ENCODE peak calls at places on chromosomes 4 and X, in ten cellular contexts. S is uterus, W is ovary, U is H54, A is NB4, Z is lower leg skin, O is sigmoid colon, J is HCT116, E is GM12892, Q is suprapubic skin. H is an unnamed sample.
A peak's percentile ranks its signal among the peaks of the same experiment; 100 is the strongest.

GRCh38 chr4:23822181-23822580 is 67.7 kb downstream of the PPARGC1A start:
- DNase-seq in S (no peak), U (no peak), Z (no peak), J (no peak), Q (no peak), W (no peak), A (no peak), O (no peak), E (no peak), H (no peak)

GRCh38 chr4:53194727-53195126 is 171.1 kb downstream of the SCFD2 start:
- DNase-seq in W (no peak), S (no peak), O (no peak), J (no peak), U (no peak), A (no peak), Q (no peak), E (no peak), Z (no peak), H (no peak)

GRCh38 chr4:111228396-111228795 is 605.5 kb upstream of the PITX2 start:
- DNase-seq in Z (no peak), J (no peak), A (no peak), S (no peak), O (no peak), E (no peak), W (no peak), U (no peak), Q (no peak), H (no peak)

GRCh38 chrX:123959281-123960063 is 2.0 kb upstream of the STAG2 start:
- DNase-seq in J (no peak), W (peak; percentile 74), A (peak; percentile 54), O (peak; percentile 81), Z (peak; percentile 91), U (peak; percentile 9), Q (peak; percentile 78), E (peak; percentile 15), S (peak; percentile 58), H (peak; percentile 38)

GRCh38 chr4:177938226-177938625 is 496.0 kb upstream of the AGA start:
- DNase-seq in Q (no peak), W (no peak), Z (no peak), E (no peak), U (no peak), O (no peak), A (no peak), J (no peak), S (no peak), H (no peak)

GRCh38 chrX:56994375-56995270 is 718 bp downstream of the SPIN3 start:
- DNase-seq in A (no peak), Q (no peak), U (no peak), S (peak; percentile 15), O (no peak), E (no peak), Z (no peak), J (no peak), W (peak; percentile 24), H (no peak)

GRCh38 chr4:157459789-157460188 is 239.3 kb downstream of the GRIA2 start:
- DNase-seq in W (no peak), A (no peak), J (no peak), E (no peak), Q (no peak), O (no peak), S (no peak), Z (no peak), U (no peak), H (no peak)

GRCh38 chr4:73676881-73677323 is 56.7 kb upstream of the RASSF6 start:
- DNase-seq in U (no peak), O (no peak), J (no peak), W (peak; percentile 63), A (no peak), E (no peak), S (no peak), Q (no peak), Z (no peak), H (no peak)

GRCh38 chr4:176383273-176384077 is 63.7 kb downstream of the SPCS3 start:
- DNase-seq in A (no peak), Q (no peak), W (no peak), J (no peak), U (no peak), E (no peak), Z (no peak), O (no peak), S (no peak), H (no peak)

GRCh38 chr4:53908661-53909078 is 155.7 kb downstream of the CHIC2 start:
- DNase-seq in S (no peak), Q (no peak), U (peak; percentile 14), W (no peak), O (peak; percentile 72), A (peak; percentile 93), Z (no peak), E (no peak), J (peak; percentile 62), H (peak; percentile 40)

GRCh38 chrX:318068-318738 is 393 bp downstream of the GTPBP6 start:
- DNase-seq in O (peak; percentile 99), J (peak; percentile 97), E (peak; percentile 85), Z (peak; percentile 99), Q (peak; percentile 100), A (peak; percentile 95), U (peak; percentile 78), W (peak; percentile 97), S (peak; percentile 96), H (no peak)

GRCh38 chrX:319579-320125 is 1.1 kb upstream of the GTPBP6 start:
- DNase-seq in W (peak; percentile 72), S (peak; percentile 40), Q (peak; percentile 82), J (no peak), A (no peak), E (no peak), U (no peak), O (no peak), Z (peak; percentile 91), H (peak; percentile 89)

GRCh38 chrX:317424-318067 is 1.1 kb downstream of the GTPBP6 start:
- DNase-seq in A (peak; percentile 15), Z (no peak), S (no peak), W (no peak), U (no peak), Q (no peak), E (peak; percentile 79), O (no peak), J (no peak), H (no peak)

GRCh38 chrX:320126-320783 is 1.7 kb upstream of the GTPBP6 start:
- DNase-seq in W (peak; percentile 65), U (no peak), A (peak; percentile 44), O (peak; percentile 76), E (no peak), S (peak; percentile 25), Q (peak; percentile 74), J (no peak), Z (peak; percentile 89), H (no peak)

GRCh38 chrX:318739-319578 is at the start of gene GTPBP6:
- DNase-seq in U (peak; percentile 88), O (peak; percentile 100), S (peak; percentile 100), Z (peak; percentile 100), E (peak; percentile 91), A (peak; percentile 97), W (peak; percentile 100), Q (peak; percentile 100), J (peak; percentile 95), H (peak; percentile 100)
- TF ChIP-seq POLR2A in U (peak; percentile 69), O (peak; percentile 30), S (peak; percentile 50), Z (no peak), E (peak; percentile 84), A (peak; percentile 52), W (peak; percentile 54), Q (no peak), J (peak; percentile 8), H (peak; percentile 75)

DNA sequence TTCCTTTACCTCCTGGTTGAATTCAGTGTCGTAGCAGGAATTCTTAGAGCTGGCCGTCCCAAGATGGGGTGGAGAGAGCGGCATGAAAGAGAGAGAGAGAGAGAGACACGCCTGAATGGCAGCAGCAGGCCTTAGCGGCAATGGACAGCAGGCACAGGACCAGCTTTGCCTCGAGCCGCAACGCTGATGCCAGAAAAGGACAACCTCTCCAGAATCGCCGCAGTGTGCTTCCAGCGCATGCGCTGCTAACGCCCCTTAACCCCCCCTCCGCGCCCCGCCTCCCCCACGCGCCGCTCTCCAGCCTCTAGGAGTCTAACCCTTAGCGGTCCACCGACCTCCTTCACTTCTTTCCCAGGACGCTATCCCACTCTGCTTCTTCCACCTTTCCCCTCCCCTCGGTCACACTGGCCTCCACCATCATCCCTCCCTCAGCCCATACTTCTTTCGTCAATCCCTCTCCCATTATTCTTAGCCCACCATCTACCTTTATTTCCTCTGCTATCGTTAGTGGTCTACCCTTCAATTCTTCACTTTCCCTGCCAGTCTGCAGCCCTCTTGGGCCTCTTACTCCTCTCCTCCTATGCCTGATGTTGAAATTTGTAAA is 10.5 kb upstream of the ZCCHC13 start:
- DNase-seq in E (peak; percentile 27), S (peak; percentile 77), J (peak; percentile 57), Z (peak; percentile 95), A (peak; percentile 79), Q (peak; percentile 85), U (peak; percentile 51), W (peak; percentile 77), O (peak; percentile 93), H (peak; percentile 72)
- TF ChIP-seq POLR2A in E (no peak), S (peak; percentile 41), J (peak; percentile 66), Z (no peak), A (no peak), Q (no peak), U (peak; percentile 72), W (no peak), O (peak; percentile 67), H (no peak)

GRCh38 chr4:25310825-25311210 is 1.8 kb upstream of the ZCCHC4 start:
- DNase-seq in Z (no peak), A (no peak), W (no peak), Q (no peak), U (no peak), J (no peak), E (no peak), S (no peak), O (no peak), H (no peak)

GRCh38 chr4:25308761-25309160 is 3.8 kb upstream of the ZCCHC4 start:
- DNase-seq in W (no peak), U (no peak), E (no peak), Q (no peak), O (no peak), Z (no peak), S (no peak), A (no peak), J (no peak), H (no peak)

GRCh38 chr4:25310066-25310824 is 2.3 kb upstream of the ZCCHC4 start:
- DNase-seq in J (no peak), S (no peak), Q (no peak), A (peak; percentile 79), W (no peak), O (no peak), Z (no peak), U (no peak), E (no peak), H (no peak)

GRCh38 chr4:25313194-25313895 is 771 bp downstream of the ZCCHC4 start:
- DNase-seq in A (peak; percentile 45), S (no peak), E (no peak), O (no peak), W (no peak), Q (no peak), Z (no peak), U (no peak), J (no peak), H (peak; percentile 49)

GRCh38 chr4:25312496-25313193 is at the start of gene ZCCHC4:
- DNase-seq in U (peak; percentile 42), J (peak; percentile 86), A (peak; percentile 97), O (peak; percentile 93), S (peak; percentile 86), Z (peak; percentile 97), E (peak; percentile 48), W (peak; percentile 92), Q (peak; percentile 95), H (peak; percentile 92)
- TF ChIP-seq POLR2A in U (peak; percentile 46), J (peak; percentile 34), A (peak; percentile 72), O (no peak), S (no peak), Z (no peak), E (peak; percentile 86), W (peak; percentile 19), Q (no peak), H (no peak)

GRCh38 chr4:82422616-82423015 is 7.6 kb downstream of the HNRNPDL start:
- DNase-seq in E (no peak), Q (no peak), U (no peak), J (no peak), O (no peak), A (no peak), W (no peak), Z (no peak), S (no peak), H (no peak)
- TF ChIP-seq POLR2A in E (no peak), Q (no peak), U (no peak), J (no peak), O (no peak), A (no peak), W (no peak), Z (no peak), S (no peak), H (no peak)

H was measured in upper lobe of left lung.